ENCODE peak calls at places on chromosomes 6 and 20, in four cellular contexts. S is activated CD4-positive, alpha-beta T cell treated with anti-CD3 and anti-CD28 coated beads, Interleukin-2, amount 50 U/mL, for 1 hour; Q is NCI-H226; M is H54. C is an unnamed sample.

GRCh38 chr20:6819599-6819998 is 52.1 kb downstream of the BMP2 start:
- DNase-seq in S (no peak), M (no peak), Q (no peak), C (no peak)

GRCh38 chr6:146357578-146358340 is 185.9 kb upstream of the RAB32 start:
- DNase-seq in M (peak), Q (peak), S (no peak), C (no peak)

GRCh38 chr20:23508896-23509579 is 18.1 kb downstream of the CST8 start:
- DNase-seq in Q (no peak), M (no peak), S (no peak), C (peak)

GRCh38 chr6:44664716-44665115 is 277.2 kb downstream of the CDC5L start:
- DNase-seq in S (no peak), M (no peak), Q (no peak), C (no peak)

GRCh38 chr20:59063358-59064213 is 21.0 kb upstream of the PRELID3B start:
- DNase-seq in M (peak), Q (peak), S (no peak), C (no peak)

GRCh38 chr20:2873747-2874041 is 413 bp downstream of the PTPRA start:
- DNase-seq in S (no peak), Q (no peak), M (peak), C (no peak)

GRCh38 chr20:33744773-33745385 is 13.1 kb downstream of the ZNF341 start:
- DNase-seq in S (no peak), M (no peak), Q (no peak), C (no peak)

GRCh38 chr6:42142118-42142835 is at the start of gene C6orf132:
- DNase-seq in S (no peak), Q (peak), M (no peak), C (peak)

GRCh38 chr6:3159805-3160781 is 2.7 kb upstream of the TUBB2A start:
- DNase-seq in M (no peak), S (peak), Q (peak), C (peak)

GRCh38 chr20:10131612-10132345 is 86.9 kb upstream of the SNAP25 start:
- DNase-seq in Q (peak), M (no peak), S (no peak), C (no peak)

GRCh38 chr6:42315220-42315990 is 97.7 kb upstream of the MRPS10 start:
- DNase-seq in S (no peak), Q (no peak), M (no peak), C (no peak)

GRCh38 chr6:125267806-125268523 is 33.8 kb downstream of the HDDC2 start:
- DNase-seq in Q (no peak), M (no peak), S (no peak), C (no peak)

GRCh38 chr6:17687136-17687535 is 19.6 kb downstream of the NUP153 start:
- DNase-seq in S (no peak), M (no peak), Q (no peak), C (no peak)

GRCh38 chr6:100366419-100366818 is 98.3 kb downstream of the SIM1 start:
- DNase-seq in S (no peak), Q (peak), M (no peak), C (no peak)

GRCh38 chr20:21234816-21235215 is 68.3 kb upstream of the XRN2 start:
- DNase-seq in Q (no peak), S (no peak), M (no peak), C (no peak)

GRCh38 chr6:23661549-23661948 is 464.5 kb upstream of the NRSN1 start:
- DNase-seq in M (no peak), Q (no peak), S (no peak), C (no peak)

C was measured in upper lobe of left lung.